ENCODE peak calls at places on chromosomes 6 and 20, in ten cellular contexts. One of them, this sample, is unnamed.

GRCh38 chr6:128068110-128068460 is 167.2 kb upstream of the THEMIS start:
- DNase-seq in heart left ventricle: no peak
- DNase-seq in stomach: no peak
- DNase-seq in GM23338: no peak
- DNase-seq in left lung: no peak
- DNase-seq in endothelial cell: no peak
- DNase-seq in mammary epithelial cell: no peak
- DNase-seq in esophagus squamous epithelium: no peak
- DNase-seq in fibroblast of the aortic adventitia: no peak
- DNase-seq in CD8-positive, alpha-beta T cell: no peak
- DNase-seq in this sample: no peak

GRCh38 chr6:42083530-42083929 is 33.2 kb downstream of the TAF8 start:
- DNase-seq in left lung: peak
- DNase-seq in CD8-positive, alpha-beta T cell: no peak
- DNase-seq in stomach: no peak
- DNase-seq in mammary epithelial cell: no peak
- DNase-seq in endothelial cell: no peak
- DNase-seq in heart left ventricle: peak
- DNase-seq in esophagus squamous epithelium: no peak
- DNase-seq in GM23338: no peak
- DNase-seq in fibroblast of the aortic adventitia: no peak
- DNase-seq in this sample: no peak

GRCh38 chr6:18309046-18309445 is 44.7 kb upstream of the DEK start:
- DNase-seq in GM23338: no peak
- DNase-seq in mammary epithelial cell: no peak
- DNase-seq in esophagus squamous epithelium: no peak
- DNase-seq in endothelial cell: no peak
- DNase-seq in left lung: no peak
- DNase-seq in CD8-positive, alpha-beta T cell: no peak
- DNase-seq in heart left ventricle: no peak
- DNase-seq in stomach: no peak
- DNase-seq in fibroblast of the aortic adventitia: no peak
- DNase-seq in this sample: no peak

GRCh38 chr20:61437280-61438206 is 185.5 kb downstream of the CDH4 start:
- DNase-seq in CD8-positive, alpha-beta T cell: no peak
- DNase-seq in endothelial cell: no peak
- DNase-seq in heart left ventricle: no peak
- DNase-seq in left lung: no peak
- DNase-seq in fibroblast of the aortic adventitia: peak
- DNase-seq in esophagus squamous epithelium: no peak
- DNase-seq in GM23338: peak
- DNase-seq in stomach: no peak
- DNase-seq in mammary epithelial cell: peak
- DNase-seq in this sample: no peak

GRCh38 chr6:15501806-15502450 is 160.9 kb downstream of the DTNBP1 start:
- DNase-seq in esophagus squamous epithelium: no peak
- DNase-seq in endothelial cell: no peak
- DNase-seq in mammary epithelial cell: no peak
- DNase-seq in fibroblast of the aortic adventitia: peak
- DNase-seq in GM23338: no peak
- DNase-seq in heart left ventricle: peak
- DNase-seq in CD8-positive, alpha-beta T cell: no peak
- DNase-seq in left lung: peak
- DNase-seq in stomach: no peak
- DNase-seq in this sample: no peak

GRCh38 chr20:62359491-62360121 is 7.5 kb downstream of the LAMA5 start:
- DNase-seq in endothelial cell: no peak
- DNase-seq in mammary epithelial cell: no peak
- DNase-seq in fibroblast of the aortic adventitia: peak
- DNase-seq in stomach: no peak
- DNase-seq in GM23338: no peak
- DNase-seq in left lung: peak
- DNase-seq in esophagus squamous epithelium: no peak
- DNase-seq in CD8-positive, alpha-beta T cell: no peak
- DNase-seq in heart left ventricle: peak
- DNase-seq in this sample: no peak

GRCh38 chr6:48641544-48641943 is 530.5 kb upstream of the PTCHD4 start:
- DNase-seq in esophagus squamous epithelium: no peak
- DNase-seq in fibroblast of the aortic adventitia: peak
- DNase-seq in heart left ventricle: no peak
- DNase-seq in mammary epithelial cell: peak
- DNase-seq in endothelial cell: no peak
- DNase-seq in CD8-positive, alpha-beta T cell: no peak
- DNase-seq in left lung: no peak
- DNase-seq in GM23338: no peak
- DNase-seq in stomach: no peak
- DNase-seq in this sample: no peak

GRCh38 chr6:125229080-125229479 is 72.7 kb downstream of the HDDC2 start:
- DNase-seq in endothelial cell: no peak
- DNase-seq in CD8-positive, alpha-beta T cell: no peak
- DNase-seq in GM23338: no peak
- DNase-seq in esophagus squamous epithelium: no peak
- DNase-seq in heart left ventricle: no peak
- DNase-seq in mammary epithelial cell: no peak
- DNase-seq in left lung: no peak
- DNase-seq in stomach: no peak
- DNase-seq in fibroblast of the aortic adventitia: peak
- DNase-seq in this sample: no peak

GRCh38 chr6:148971027-148971927 is 224.4 kb downstream of the UST start:
- DNase-seq in CD8-positive, alpha-beta T cell: no peak
- DNase-seq in left lung: no peak
- DNase-seq in fibroblast of the aortic adventitia: peak
- DNase-seq in GM23338: no peak
- DNase-seq in mammary epithelial cell: no peak
- DNase-seq in heart left ventricle: no peak
- DNase-seq in stomach: no peak
- DNase-seq in esophagus squamous epithelium: no peak
- DNase-seq in endothelial cell: no peak
- DNase-seq in this sample: no peak

GRCh38 chr6:131629656-131630055 is 1.6 kb upstream of the MED23 start:
- DNase-seq in fibroblast of the aortic adventitia: no peak
- DNase-seq in left lung: no peak
- DNase-seq in GM23338: no peak
- DNase-seq in endothelial cell: no peak
- DNase-seq in stomach: no peak
- DNase-seq in mammary epithelial cell: peak
- DNase-seq in esophagus squamous epithelium: no peak
- DNase-seq in CD8-positive, alpha-beta T cell: no peak
- DNase-seq in heart left ventricle: no peak
- DNase-seq in this sample: no peak

GRCh38 chr20:1263853-1264252 is 2.2 kb upstream of the SNPH start:
- DNase-seq in stomach: no peak
- DNase-seq in fibroblast of the aortic adventitia: peak
- DNase-seq in esophagus squamous epithelium: no peak
- DNase-seq in mammary epithelial cell: no peak
- DNase-seq in heart left ventricle: no peak
- DNase-seq in left lung: no peak
- DNase-seq in endothelial cell: no peak
- DNase-seq in CD8-positive, alpha-beta T cell: no peak
- DNase-seq in GM23338: peak
- DNase-seq in this sample: no peak

GRCh38 chr6:138856654-138857053 is 60.8 kb downstream of the ECT2L start:
- DNase-seq in stomach: no peak
- DNase-seq in mammary epithelial cell: no peak
- DNase-seq in esophagus squamous epithelium: no peak
- DNase-seq in left lung: no peak
- DNase-seq in heart left ventricle: no peak
- DNase-seq in GM23338: no peak
- DNase-seq in CD8-positive, alpha-beta T cell: no peak
- DNase-seq in endothelial cell: no peak
- DNase-seq in fibroblast of the aortic adventitia: no peak
- DNase-seq in this sample: no peak

GRCh38 chr20:50296450-50297375 is 106.1 kb downstream of the CEBPB start:
- DNase-seq in endothelial cell: no peak
- DNase-seq in fibroblast of the aortic adventitia: peak
- DNase-seq in GM23338: no peak
- DNase-seq in esophagus squamous epithelium: no peak
- DNase-seq in mammary epithelial cell: no peak
- DNase-seq in left lung: no peak
- DNase-seq in heart left ventricle: no peak
- DNase-seq in CD8-positive, alpha-beta T cell: no peak
- DNase-seq in stomach: no peak
- DNase-seq in this sample: no peak

GRCh38 chr6:129324345-129324744 is 385.6 kb downstream of the ARHGAP18 start:
- DNase-seq in GM23338: no peak
- DNase-seq in heart left ventricle: no peak
- DNase-seq in esophagus squamous epithelium: no peak
- DNase-seq in endothelial cell: no peak
- DNase-seq in left lung: no peak
- DNase-seq in CD8-positive, alpha-beta T cell: no peak
- DNase-seq in stomach: no peak
- DNase-seq in mammary epithelial cell: no peak
- DNase-seq in fibroblast of the aortic adventitia: no peak
- DNase-seq in this sample: no peak

GRCh38 chr20:34215711-34216381 is 25.4 kb upstream of the ASIP start:
- DNase-seq in fibroblast of the aortic adventitia: peak
- DNase-seq in CD8-positive, alpha-beta T cell: peak
- DNase-seq in stomach: peak
- DNase-seq in left lung: peak
- DNase-seq in esophagus squamous epithelium: no peak
- DNase-seq in heart left ventricle: peak
- DNase-seq in mammary epithelial cell: peak
- DNase-seq in GM23338: peak
- DNase-seq in endothelial cell: peak
- DNase-seq in this sample: peak

GRCh38 chr6:24547243-24547642 is 52.5 kb downstream of the ALDH5A1 start:
- DNase-seq in mammary epithelial cell: no peak
- DNase-seq in GM23338: peak
- DNase-seq in left lung: no peak
- DNase-seq in fibroblast of the aortic adventitia: no peak
- DNase-seq in endothelial cell: no peak
- DNase-seq in esophagus squamous epithelium: no peak
- DNase-seq in stomach: no peak
- DNase-seq in CD8-positive, alpha-beta T cell: peak
- DNase-seq in heart left ventricle: no peak
- DNase-seq in this sample: no peak
- TF ChIP-seq CTCF in mammary epithelial cell: no peak
- TF ChIP-seq CTCF in GM23338: no peak
- TF ChIP-seq CTCF in left lung: no peak
- TF ChIP-seq CTCF in fibroblast of the aortic adventitia: no peak
- TF ChIP-seq CTCF in endothelial cell: no peak
- TF ChIP-seq CTCF in esophagus squamous epithelium: no peak
- TF ChIP-seq CTCF in stomach: no peak
- TF ChIP-seq CTCF in CD8-positive, alpha-beta T cell: no peak
- TF ChIP-seq CTCF in heart left ventricle: no peak
- TF ChIP-seq CTCF in this sample: no peak

GRCh38 chr20:38932457-38933120 is 6.4 kb downstream of the FAM83D start:
- DNase-seq in left lung: no peak
- DNase-seq in fibroblast of the aortic adventitia: peak
- DNase-seq in esophagus squamous epithelium: no peak
- DNase-seq in CD8-positive, alpha-beta T cell: no peak
- DNase-seq in stomach: no peak
- DNase-seq in endothelial cell: no peak
- DNase-seq in heart left ventricle: no peak
- DNase-seq in mammary epithelial cell: peak
- DNase-seq in GM23338: peak
- DNase-seq in this sample: no peak

GRCh38 chr20:38935967-38936407 is 9.8 kb downstream of the FAM83D start:
- DNase-seq in left lung: no peak
- DNase-seq in GM23338: no peak
- DNase-seq in esophagus squamous epithelium: no peak
- DNase-seq in heart left ventricle: no peak
- DNase-seq in stomach: no peak
- DNase-seq in fibroblast of the aortic adventitia: no peak
- DNase-seq in mammary epithelial cell: peak
- DNase-seq in CD8-positive, alpha-beta T cell: no peak
- DNase-seq in endothelial cell: no peak
- DNase-seq in this sample: no peak

GRCh38 chr20:38937000-38937399 is 10.8 kb downstream of the FAM83D start:
- DNase-seq in CD8-positive, alpha-beta T cell: no peak
- DNase-seq in mammary epithelial cell: no peak
- DNase-seq in GM23338: no peak
- DNase-seq in left lung: no peak
- DNase-seq in endothelial cell: no peak
- DNase-seq in esophagus squamous epithelium: no peak
- DNase-seq in fibroblast of the aortic adventitia: no peak
- DNase-seq in stomach: no peak
- DNase-seq in heart left ventricle: no peak
- DNase-seq in this sample: no peak

GRCh38 chr20:38934530-38934929 is 8.3 kb downstream of the FAM83D start:
- DNase-seq in stomach: no peak
- DNase-seq in GM23338: no peak
- DNase-seq in heart left ventricle: no peak
- DNase-seq in endothelial cell: no peak
- DNase-seq in left lung: no peak
- DNase-seq in esophagus squamous epithelium: no peak
- DNase-seq in fibroblast of the aortic adventitia: no peak
- DNase-seq in mammary epithelial cell: no peak
- DNase-seq in CD8-positive, alpha-beta T cell: no peak
- DNase-seq in this sample: no peak

GRCh38 chr20:38935285-38935684 is 9.1 kb downstream of the FAM83D start:
- DNase-seq in fibroblast of the aortic adventitia: peak
- DNase-seq in esophagus squamous epithelium: no peak
- DNase-seq in CD8-positive, alpha-beta T cell: no peak
- DNase-seq in left lung: no peak
- DNase-seq in GM23338: no peak
- DNase-seq in stomach: no peak
- DNase-seq in endothelial cell: no peak
- DNase-seq in mammary epithelial cell: peak
- DNase-seq in heart left ventricle: no peak
- DNase-seq in this sample: no peak
- TF ChIP-seq CTCF in fibroblast of the aortic adventitia: peak
- TF ChIP-seq CTCF in esophagus squamous epithelium: no peak
- TF ChIP-seq CTCF in CD8-positive, alpha-beta T cell: no peak
- TF ChIP-seq CTCF in left lung: no peak
- TF ChIP-seq CTCF in GM23338: peak
- TF ChIP-seq CTCF in stomach: no peak
- TF ChIP-seq CTCF in endothelial cell: no peak
- TF ChIP-seq CTCF in mammary epithelial cell: peak
- TF ChIP-seq CTCF in heart left ventricle: no peak
- TF ChIP-seq CTCF in this sample: no peak

DNA sequence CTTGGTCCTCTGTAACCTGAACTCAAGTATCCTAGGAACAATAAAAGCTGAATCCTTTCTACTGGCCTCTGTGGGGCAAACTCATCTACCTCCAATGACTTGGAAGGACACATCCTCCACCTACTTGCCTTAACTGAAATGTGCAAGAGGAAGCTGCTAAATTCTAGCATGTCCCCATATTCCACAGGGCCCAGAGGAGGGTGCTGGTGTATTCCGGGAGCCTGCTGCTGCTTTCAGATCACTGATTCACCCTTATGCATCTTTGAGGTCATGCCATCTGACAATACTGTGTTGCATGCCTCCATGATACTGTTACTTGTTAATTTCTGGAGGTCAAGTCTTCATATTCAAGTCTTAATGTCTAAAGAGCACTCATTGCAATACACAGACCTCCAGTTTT is 40.3 kb downstream of the LYRM4 start:
- DNase-seq in left lung: no peak
- DNase-seq in CD8-positive, alpha-beta T cell: no peak
- DNase-seq in GM23338: no peak
- DNase-seq in fibroblast of the aortic adventitia: no peak
- DNase-seq in endothelial cell: no peak
- DNase-seq in esophagus squamous epithelium: no peak
- DNase-seq in heart left ventricle: no peak
- DNase-seq in stomach: no peak
- DNase-seq in mammary epithelial cell: peak
- DNase-seq in this sample: no peak
- TF ChIP-seq CTCF in left lung: no peak
- TF ChIP-seq CTCF in CD8-positive, alpha-beta T cell: no peak
- TF ChIP-seq CTCF in GM23338: no peak
- TF ChIP-seq CTCF in fibroblast of the aortic adventitia: no peak
- TF ChIP-seq CTCF in endothelial cell: no peak
- TF ChIP-seq CTCF in esophagus squamous epithelium: no peak
- TF ChIP-seq CTCF in heart left ventricle: no peak
- TF ChIP-seq CTCF in stomach: no peak
- TF ChIP-seq CTCF in mammary epithelial cell: peak
- TF ChIP-seq CTCF in this sample: no peak

GRCh38 chr6:28982476-28983266 is 22.4 kb downstream of the ZNF311 start:
- DNase-seq in stomach: no peak
- DNase-seq in GM23338: peak
- DNase-seq in mammary epithelial cell: peak
- DNase-seq in left lung: no peak
- DNase-seq in CD8-positive, alpha-beta T cell: no peak
- DNase-seq in endothelial cell: peak
- DNase-seq in fibroblast of the aortic adventitia: peak
- DNase-seq in esophagus squamous epithelium: no peak
- DNase-seq in heart left ventricle: no peak
- DNase-seq in this sample: no peak
- TF ChIP-seq CTCF in stomach: no peak
- TF ChIP-seq CTCF in GM23338: no peak
- TF ChIP-seq CTCF in mammary epithelial cell: peak
- TF ChIP-seq CTCF in left lung: no peak
- TF ChIP-seq CTCF in CD8-positive, alpha-beta T cell: no peak
- TF ChIP-seq CTCF in endothelial cell: no peak
- TF ChIP-seq CTCF in fibroblast of the aortic adventitia: peak
- TF ChIP-seq CTCF in esophagus squamous epithelium: no peak
- TF ChIP-seq CTCF in heart left ventricle: no peak
- TF ChIP-seq CTCF in this sample: no peak

This sample was measured in natural killer cell.